ENCODE peak calls at places on chromosome 12, in four cellular contexts. R is prostate gland, F is NB4, E is heart left ventricle. N is an unnamed sample.

GRCh38 chr12:87848248-87848868 is 180.8 kb downstream of the C12orf50 start:
- DNase-seq in R (peak; percentile 7), F (peak; percentile 77), E (no peak), N (no peak)

GRCh38 chr12:25186788-25187397 is 8.1 kb downstream of the DNAI7 start:
- DNase-seq in F (no peak), E (no peak), R (no peak), N (no peak)

GRCh38 chr12:101243074-101243473 is 33.0 kb upstream of the SLC5A8 start:
- DNase-seq in E (no peak), F (no peak), R (no peak), N (no peak)

GRCh38 chr12:28409892-28410291 is 219.6 kb downstream of the CCDC91 start:
- DNase-seq in R (no peak), E (no peak), F (no peak), N (no peak)

GRCh38 chr12:95548539-95549391 is 2.5 kb downstream of the USP44 start:
- DNase-seq in F (no peak), E (peak; percentile 22), R (peak; percentile 43), N (peak; percentile 15)

GRCh38 chr12:31629756-31630732 is 29.4 kb upstream of the ETFBKMT start:
- DNase-seq in E (peak; percentile 69), R (no peak), F (no peak), N (peak; percentile 48)

GRCh38 chr12:53210843-53211242 is 3.8 kb upstream of the ITGB7 start:
- DNase-seq in F (no peak), R (no peak), E (no peak), N (no peak)

GRCh38 chr12:46470039-46470627 is 97.6 kb upstream of the SLC38A2 start:
- DNase-seq in E (no peak), R (no peak), F (no peak), N (no peak)

GRCh38 chr12:95509300-95509699 is 35.3 kb downstream of the METAP2 start:
- DNase-seq in R (no peak), E (no peak), F (no peak), N (no peak)

GRCh38 chr12:106091421-106091820 is 47.3 kb downstream of the NUAK1 start:
- DNase-seq in R (no peak), F (no peak), E (no peak), N (no peak)

GRCh38 chr12:120110550-120111501 is 5.7 kb downstream of the RAB35 start:
- DNase-seq in E (peak; percentile 62), R (no peak), F (peak; percentile 98), N (peak; percentile 59)

GRCh38 chr12:79691299-79692248 is 810 bp upstream of the PAWR start:
- DNase-seq in E (peak; percentile 31), F (no peak), R (peak; percentile 29), N (no peak)

GRCh38 chr12:14185441-14186192 is 179.9 kb upstream of the ATF7IP start:
- DNase-seq in R (peak; percentile 54), E (no peak), F (peak; percentile 51), N (no peak)

GRCh38 chr12:131726-132465 is 65.3 kb downstream of the IQSEC3 start:
- DNase-seq in F (no peak), E (no peak), R (no peak), N (no peak)

GRCh38 chr12:67593041-67593870 is 55.3 kb upstream of the DYRK2 start:
- DNase-seq in R (peak; percentile 84), E (no peak), F (no peak), N (no peak)

GRCh38 chr12:105554223-105554678 is 223.8 kb downstream of the C12orf75 start:
- DNase-seq in E (no peak), F (no peak), R (no peak), N (no peak)

GRCh38 chr12:47990351-47991105 is 13.7 kb downstream of the COL2A1 start:
- DNase-seq in R (no peak), E (no peak), F (peak; percentile 67), N (no peak)

GRCh38 chr12:25767613-25768012 is 190.9 kb upstream of the RASSF8 start:
- DNase-seq in R (no peak), F (no peak), E (no peak), N (no peak)

GRCh38 chr12:116406529-116406928 is 129.0 kb upstream of the MED13L start:
- DNase-seq in R (peak; percentile 94), E (peak; percentile 79), F (peak; percentile 100), N (peak; percentile 99)

GRCh38 chr12:130204441-130204840 is 42.2 kb downstream of the FZD10 start:
- DNase-seq in R (no peak), F (peak; percentile 69), E (no peak), N (no peak)

GRCh38 chr12:132506730-132507538 is 17.0 kb downstream of the FBRSL1 start:
- DNase-seq in R (peak; percentile 74), E (peak; percentile 91), F (peak; percentile 99), N (peak; percentile 84)

GRCh38 chr12:21642707-21643389 is 14.8 kb downstream of the LDHB start:
- DNase-seq in F (no peak), E (no peak), R (no peak), N (no peak)

GRCh38 chr12:505221-505620 is 45.5 kb downstream of the B4GALNT3 start:
- DNase-seq in E (no peak), F (no peak), R (no peak), N (no peak)

GRCh38 chr12:6279631-6280030 is 30.9 kb upstream of the PLEKHG6 start:
- DNase-seq in R (no peak), E (no peak), F (no peak), N (no peak)

GRCh38 chr12:6280672-6281071 is 29.8 kb upstream of the PLEKHG6 start:
- DNase-seq in E (no peak), F (no peak), R (no peak), N (no peak)

GRCh38 chr12:6281081-6281809 is 29.2 kb upstream of the PLEKHG6 start:
- DNase-seq in R (no peak), E (no peak), F (no peak), N (no peak)

GRCh38 chr12:6279256-6279628 is 31.2 kb upstream of the PLEKHG6 start:
- DNase-seq in E (no peak), R (no peak), F (no peak), N (no peak)

GRCh38 chr12:6280053-6280469 is 30.4 kb upstream of the PLEKHG6 start:
- DNase-seq in R (peak; percentile 63), E (peak; percentile 41), F (no peak), N (peak; percentile 36)
- TF ChIP-seq POLR2A in R (no peak), E (no peak), F (no peak), N (no peak)

GRCh38 chr12:76026643-76027063 is 4.9 kb downstream of the PHLDA1 start:
- DNase-seq in F (no peak), R (no peak), E (no peak), N (no peak)
- TF ChIP-seq POLR2A in F (no peak), R (no peak), E (no peak), N (no peak)

DNA sequence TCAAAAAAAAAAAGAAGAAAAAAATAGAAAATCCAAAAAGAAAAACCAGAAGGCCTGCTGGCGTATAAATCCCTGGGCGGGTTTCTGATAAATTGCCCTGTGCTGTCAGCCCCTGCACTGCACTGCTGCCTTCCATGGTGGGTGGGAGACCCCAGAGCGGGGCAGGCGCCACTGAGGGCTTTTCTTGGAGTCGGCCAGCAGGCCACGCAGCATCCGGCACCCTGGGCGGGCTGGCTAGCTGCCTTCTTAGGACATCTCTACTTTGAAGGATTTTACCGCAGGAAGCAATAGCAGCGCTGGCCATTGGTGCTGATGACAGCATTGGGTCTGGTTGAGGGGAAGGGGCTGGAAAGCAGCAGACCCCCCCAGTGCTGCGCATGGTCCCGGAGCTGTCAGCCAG is 29.1 kb downstream of the IL31 start:
- DNase-seq in E (no peak), R (no peak), F (no peak), N (no peak)
- TF ChIP-seq POLR2A in E (no peak), R (no peak), F (no peak), N (no peak)

GRCh38 chr12:57765003-57765697 is 1.7 kb downstream of the CYP27B1 start:
- DNase-seq in R (no peak), E (no peak), F (peak; percentile 65), N (no peak)
- TF ChIP-seq POLR2A in R (no peak), E (no peak), F (no peak), N (no peak)

DNA sequence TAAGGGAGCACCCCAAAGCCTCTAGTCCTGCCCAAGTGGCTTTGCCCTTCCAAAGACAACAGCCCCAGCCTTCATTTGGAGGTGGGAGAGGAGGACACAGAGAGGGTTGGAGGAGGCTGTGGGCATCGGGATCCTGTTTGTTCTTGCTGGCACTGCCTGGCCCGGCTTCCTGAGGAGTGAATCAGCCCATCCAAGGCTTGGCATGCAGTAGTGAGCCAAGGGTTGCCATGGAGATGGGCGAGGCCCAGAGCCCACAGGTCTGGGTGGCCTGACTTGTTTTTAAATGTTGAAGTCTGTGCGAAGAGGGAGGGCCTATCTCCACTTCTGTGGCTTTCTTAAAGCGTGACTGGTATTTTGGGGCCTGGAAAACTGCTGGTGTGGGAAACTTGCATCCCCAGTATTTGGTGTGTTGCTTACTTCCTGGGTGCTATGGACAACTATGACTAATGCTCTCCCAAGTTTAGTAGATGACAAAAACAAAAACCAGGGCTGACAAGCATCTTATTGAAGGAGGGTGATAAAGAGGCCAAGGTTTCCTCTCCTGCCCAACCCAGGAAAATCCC is 15.8 kb downstream of the CD9 start:
- DNase-seq in E (no peak), F (no peak), R (peak; percentile 99), N (no peak)
- TF ChIP-seq POLR2A in E (no peak), F (no peak), R (peak; percentile 56), N (no peak)

GRCh38 chr12:92628476-92628875 is 74.3 kb upstream of the PLEKHG7 start:
- DNase-seq in F (no peak), E (no peak), R (no peak), N (no peak)
- TF ChIP-seq POLR2A in F (no peak), E (no peak), R (no peak), N (no peak)

GRCh38 chr12:56636675-56637540 is 6.8 kb upstream of the BAZ2A start:
- DNase-seq in R (peak; percentile 99), E (peak; percentile 100), F (peak; percentile 99), N (peak; percentile 98)
- TF ChIP-seq POLR2A in R (peak; percentile 76), E (no peak), F (no peak), N (no peak)